ENCODE peak calls at places on chromosome 22, in nine cellular contexts. One of them, this sample, is unnamed.

GRCh38 chr22:36227806-36228205 is 11.5 kb downstream of the APOL2 start:
- DNase-seq in OCI-LY7: no peak
- DNase-seq in A549: no peak
- DNase-seq in heart left ventricle: no peak
- DNase-seq in ovary: no peak
- DNase-seq in psoas muscle: no peak
- DNase-seq in heart right ventricle: no peak
- DNase-seq in lower lobe of right lung: no peak
- DNase-seq in left lung: no peak
- DNase-seq in this sample: no peak

GRCh38 chr22:22547692-22548348 is 11.2 kb downstream of the PRAME start:
- DNase-seq in OCI-LY7: no peak
- DNase-seq in A549: no peak
- DNase-seq in heart left ventricle: no peak
- DNase-seq in ovary: no peak
- DNase-seq in psoas muscle: no peak
- DNase-seq in heart right ventricle: no peak
- DNase-seq in lower lobe of right lung: no peak
- DNase-seq in left lung: no peak
- DNase-seq in this sample: no peak

GRCh38 chr22:41562461-41562860 is 1.7 kb downstream of the CSDC2 start:
- DNase-seq in OCI-LY7: no peak
- DNase-seq in A549: no peak
- DNase-seq in heart left ventricle: no peak
- DNase-seq in ovary: no peak
- DNase-seq in psoas muscle: no peak
- DNase-seq in heart right ventricle: no peak
- DNase-seq in lower lobe of right lung: no peak
- DNase-seq in left lung: no peak
- DNase-seq in this sample: no peak

GRCh38 chr22:33405194-33405593 is 347.0 kb upstream of the SYN3 start:
- DNase-seq in OCI-LY7: no peak
- DNase-seq in A549: no peak
- DNase-seq in heart left ventricle: no peak
- DNase-seq in ovary: no peak
- DNase-seq in psoas muscle: no peak
- DNase-seq in heart right ventricle: no peak
- DNase-seq in lower lobe of right lung: no peak
- DNase-seq in left lung: no peak
- DNase-seq in this sample: no peak

GRCh38 chr22:39954584-39955055 is 5.6 kb upstream of the TMA7B start:
- DNase-seq in OCI-LY7: no peak
- DNase-seq in A549: no peak
- DNase-seq in heart left ventricle: no peak
- DNase-seq in ovary: no peak
- DNase-seq in psoas muscle: no peak
- DNase-seq in heart right ventricle: no peak
- DNase-seq in lower lobe of right lung: no peak
- DNase-seq in left lung: no peak
- DNase-seq in this sample: peak

GRCh38 chr22:23566716-23567475 is 13.2 kb downstream of the IGLL1 start:
- DNase-seq in OCI-LY7: no peak
- DNase-seq in A549: no peak
- DNase-seq in heart left ventricle: no peak
- DNase-seq in ovary: no peak
- DNase-seq in psoas muscle: no peak
- DNase-seq in heart right ventricle: no peak
- DNase-seq in lower lobe of right lung: no peak
- DNase-seq in left lung: no peak
- DNase-seq in this sample: no peak

GRCh38 chr22:48811885-48812284 is 1015.8 kb downstream of the BRD1 start:
- DNase-seq in OCI-LY7: no peak
- DNase-seq in A549: no peak
- DNase-seq in heart left ventricle: no peak
- DNase-seq in ovary: no peak
- DNase-seq in psoas muscle: no peak
- DNase-seq in heart right ventricle: no peak
- DNase-seq in lower lobe of right lung: no peak
- DNase-seq in left lung: no peak
- DNase-seq in this sample: no peak

GRCh38 chr22:23437779-23438178 is 142.3 kb downstream of the IGLL1 start:
- DNase-seq in OCI-LY7: no peak
- DNase-seq in A549: no peak
- DNase-seq in heart left ventricle: no peak
- DNase-seq in ovary: no peak
- DNase-seq in psoas muscle: no peak
- DNase-seq in heart right ventricle: no peak
- DNase-seq in lower lobe of right lung: no peak
- DNase-seq in left lung: no peak
- DNase-seq in this sample: no peak

GRCh38 chr22:28909375-28909774 is 26.0 kb downstream of the ZNRF3 start:
- DNase-seq in OCI-LY7: no peak
- DNase-seq in A549: no peak
- DNase-seq in heart left ventricle: no peak
- DNase-seq in ovary: no peak
- DNase-seq in psoas muscle: no peak
- DNase-seq in heart right ventricle: no peak
- DNase-seq in lower lobe of right lung: no peak
- DNase-seq in left lung: no peak
- DNase-seq in this sample: no peak

DNA sequence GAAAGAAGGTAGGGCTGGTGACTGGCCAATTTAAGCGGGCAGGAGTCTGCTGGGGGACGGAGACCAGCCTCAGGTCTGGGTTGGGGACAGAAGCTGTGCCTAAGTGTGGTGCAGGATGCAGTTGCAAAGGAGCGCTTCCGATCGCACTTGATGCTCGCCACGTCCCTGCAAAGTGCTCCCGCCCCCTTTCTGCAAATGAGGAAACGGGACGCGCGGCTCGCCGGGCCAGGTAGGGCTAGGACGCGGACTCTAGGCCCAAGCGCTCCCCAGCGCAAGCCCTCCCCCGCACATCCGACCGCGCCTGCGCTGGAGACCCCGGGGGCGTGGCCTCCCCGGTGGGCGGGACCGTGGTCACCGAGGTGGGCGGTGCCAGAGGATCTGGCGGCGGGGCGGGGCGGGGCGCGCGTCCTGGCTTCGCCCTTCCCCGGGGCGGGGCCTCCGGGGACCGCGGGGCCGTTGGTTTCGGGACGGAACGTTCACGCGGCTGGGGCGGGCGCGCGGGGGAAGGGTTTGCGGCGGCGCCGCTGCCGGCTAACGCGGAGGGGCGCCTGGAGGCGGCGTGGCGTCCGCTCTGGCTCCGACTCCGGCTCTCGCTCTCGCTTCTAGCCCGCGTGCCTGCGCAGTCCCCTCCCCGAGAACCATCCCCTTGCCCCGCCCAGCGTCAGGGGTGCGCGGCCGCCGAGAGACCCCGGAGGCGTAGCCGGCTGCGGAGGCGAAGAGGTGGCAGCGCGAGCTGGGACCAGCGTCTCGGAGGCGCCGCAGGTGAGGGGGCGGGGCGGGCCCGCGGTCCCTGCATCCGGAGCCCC is at the start of gene FAM118A:
- DNase-seq in OCI-LY7: peak
- DNase-seq in A549: peak
- DNase-seq in heart left ventricle: peak
- DNase-seq in ovary: peak
- DNase-seq in psoas muscle: peak
- DNase-seq in heart right ventricle: peak
- DNase-seq in lower lobe of right lung: peak
- DNase-seq in left lung: peak
- DNase-seq in this sample: peak
- TF ChIP-seq CTCF in OCI-LY7: no peak
- TF ChIP-seq CTCF in A549: no peak
- TF ChIP-seq CTCF in heart left ventricle: no peak
- TF ChIP-seq CTCF in ovary: no peak
- TF ChIP-seq CTCF in psoas muscle: no peak
- TF ChIP-seq CTCF in heart right ventricle: no peak
- TF ChIP-seq CTCF in lower lobe of right lung: peak
- TF ChIP-seq CTCF in left lung: peak
- TF ChIP-seq CTCF in this sample: no peak

DNA sequence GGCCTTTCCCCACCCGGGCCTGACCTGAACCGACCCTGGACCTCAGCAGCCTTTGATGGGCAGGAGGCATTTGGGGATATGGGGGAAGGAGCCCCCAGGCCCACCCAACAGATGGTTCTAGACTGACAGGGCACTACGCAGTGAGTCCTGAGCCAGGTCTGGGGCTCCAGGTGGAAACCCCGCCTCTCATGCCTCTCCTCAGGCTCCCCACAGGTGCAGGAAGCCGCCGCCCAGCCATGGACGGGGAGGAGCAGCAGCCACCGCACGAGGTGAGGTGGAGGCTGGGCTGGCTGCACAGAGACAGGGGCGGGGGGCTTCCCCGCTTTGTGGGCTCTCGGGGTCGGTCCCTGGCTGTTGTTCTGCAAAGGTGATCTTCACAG is 7.1 kb downstream of the TRABD start:
- DNase-seq in OCI-LY7: peak
- DNase-seq in A549: no peak
- DNase-seq in heart left ventricle: no peak
- DNase-seq in ovary: no peak
- DNase-seq in psoas muscle: peak
- DNase-seq in heart right ventricle: peak
- DNase-seq in lower lobe of right lung: no peak
- DNase-seq in left lung: no peak
- DNase-seq in this sample: no peak
- H3K4me3 ChIP-seq in OCI-LY7: peak
- H3K4me3 ChIP-seq in A549: no peak
- H3K4me3 ChIP-seq in heart left ventricle: no peak
- H3K4me3 ChIP-seq in ovary: no peak
- H3K4me3 ChIP-seq in psoas muscle: no peak
- H3K4me3 ChIP-seq in heart right ventricle: peak
- H3K4me3 ChIP-seq in lower lobe of right lung: no peak
- H3K4me3 ChIP-seq in left lung: peak
- H3K4me3 ChIP-seq in this sample: no peak

GRCh38 chr22:30573594-30574094 is 821 bp downstream of the GAL3ST1 start:
- DNase-seq in OCI-LY7: no peak
- DNase-seq in A549: no peak
- DNase-seq in heart left ventricle: no peak
- DNase-seq in ovary: no peak
- DNase-seq in psoas muscle: no peak
- DNase-seq in heart right ventricle: no peak
- DNase-seq in lower lobe of right lung: no peak
- DNase-seq in left lung: no peak
- DNase-seq in this sample: no peak

GRCh38 chr22:30574095-30574981 is at the start of gene GAL3ST1:
- DNase-seq in OCI-LY7: no peak
- DNase-seq in A549: peak
- DNase-seq in heart left ventricle: no peak
- DNase-seq in ovary: no peak
- DNase-seq in psoas muscle: no peak
- DNase-seq in heart right ventricle: no peak
- DNase-seq in lower lobe of right lung: no peak
- DNase-seq in left lung: no peak
- DNase-seq in this sample: no peak

GRCh38 chr22:30575859-30576258 is 1.4 kb upstream of the GAL3ST1 start:
- DNase-seq in OCI-LY7: no peak
- DNase-seq in A549: no peak
- DNase-seq in heart left ventricle: no peak
- DNase-seq in ovary: no peak
- DNase-seq in psoas muscle: no peak
- DNase-seq in heart right ventricle: no peak
- DNase-seq in lower lobe of right lung: no peak
- DNase-seq in left lung: no peak
- DNase-seq in this sample: no peak

GRCh38 chr22:30572840-30573593 is 1.4 kb downstream of the GAL3ST1 start:
- DNase-seq in OCI-LY7: no peak
- DNase-seq in A549: peak
- DNase-seq in heart left ventricle: no peak
- DNase-seq in ovary: no peak
- DNase-seq in psoas muscle: no peak
- DNase-seq in heart right ventricle: no peak
- DNase-seq in lower lobe of right lung: no peak
- DNase-seq in left lung: no peak
- DNase-seq in this sample: no peak

GRCh38 chr22:30575011-30575671 is 676 bp upstream of the GAL3ST1 start:
- DNase-seq in OCI-LY7: no peak
- DNase-seq in A549: no peak
- DNase-seq in heart left ventricle: no peak
- DNase-seq in ovary: no peak
- DNase-seq in psoas muscle: no peak
- DNase-seq in heart right ventricle: peak
- DNase-seq in lower lobe of right lung: no peak
- DNase-seq in left lung: no peak
- DNase-seq in this sample: no peak
- TF ChIP-seq CTCF in OCI-LY7: no peak
- TF ChIP-seq CTCF in A549: no peak
- TF ChIP-seq CTCF in heart left ventricle: no peak
- TF ChIP-seq CTCF in ovary: no peak
- TF ChIP-seq CTCF in psoas muscle: no peak
- TF ChIP-seq CTCF in heart right ventricle: no peak
- TF ChIP-seq CTCF in lower lobe of right lung: no peak
- TF ChIP-seq CTCF in left lung: no peak
- TF ChIP-seq CTCF in this sample: peak

GRCh38 chr22:47457021-47457420 is 694.6 kb downstream of the TBC1D22A start:
- DNase-seq in OCI-LY7: no peak
- DNase-seq in A549: no peak
- DNase-seq in heart left ventricle: no peak
- DNase-seq in ovary: no peak
- DNase-seq in psoas muscle: no peak
- DNase-seq in heart right ventricle: no peak
- DNase-seq in lower lobe of right lung: no peak
- DNase-seq in left lung: no peak
- DNase-seq in this sample: no peak

GRCh38 chr22:47463220-47463619 is 700.8 kb downstream of the TBC1D22A start:
- DNase-seq in OCI-LY7: no peak
- DNase-seq in A549: no peak
- DNase-seq in heart left ventricle: no peak
- DNase-seq in ovary: no peak
- DNase-seq in psoas muscle: no peak
- DNase-seq in heart right ventricle: no peak
- DNase-seq in lower lobe of right lung: no peak
- DNase-seq in left lung: no peak
- DNase-seq in this sample: no peak

GRCh38 chr22:47457509-47458300 is 695.3 kb downstream of the TBC1D22A start:
- DNase-seq in OCI-LY7: no peak
- DNase-seq in A549: no peak
- DNase-seq in heart left ventricle: no peak
- DNase-seq in ovary: no peak
- DNase-seq in psoas muscle: no peak
- DNase-seq in heart right ventricle: no peak
- DNase-seq in lower lobe of right lung: no peak
- DNase-seq in left lung: no peak
- DNase-seq in this sample: no peak

GRCh38 chr22:47458348-47458747 is 695.9 kb downstream of the TBC1D22A start:
- DNase-seq in OCI-LY7: no peak
- DNase-seq in A549: no peak
- DNase-seq in heart left ventricle: no peak
- DNase-seq in ovary: no peak
- DNase-seq in psoas muscle: no peak
- DNase-seq in heart right ventricle: no peak
- DNase-seq in lower lobe of right lung: no peak
- DNase-seq in left lung: no peak
- DNase-seq in this sample: no peak

GRCh38 chr22:47460870-47461269 is 698.4 kb downstream of the TBC1D22A start:
- DNase-seq in OCI-LY7: no peak
- DNase-seq in A549: no peak
- DNase-seq in heart left ventricle: no peak
- DNase-seq in ovary: no peak
- DNase-seq in psoas muscle: no peak
- DNase-seq in heart right ventricle: no peak
- DNase-seq in lower lobe of right lung: no peak
- DNase-seq in left lung: no peak
- DNase-seq in this sample: no peak
- H3K4me3 ChIP-seq in OCI-LY7: no peak
- H3K4me3 ChIP-seq in A549: no peak
- H3K4me3 ChIP-seq in heart left ventricle: no peak
- H3K4me3 ChIP-seq in ovary: no peak
- H3K4me3 ChIP-seq in psoas muscle: no peak
- H3K4me3 ChIP-seq in heart right ventricle: no peak
- H3K4me3 ChIP-seq in lower lobe of right lung: no peak
- H3K4me3 ChIP-seq in left lung: no peak
- H3K4me3 ChIP-seq in this sample: no peak

This sample was measured in HFF-Myc.